ENCODE peak calls at places on chromosomes 12 and 14, in five cellular contexts. X is left ventricle myocardium inferior, W is hypothalamus, I is iPS DF 19.7, V is IMR-90. E is an unnamed sample.
A peak's percentile ranks its signal among the peaks of the same experiment; 100 is the strongest.

GRCh38 chr14:96514694-96515093 is 12.5 kb downstream of the PAPOLA start:
- DNase-seq in V (no peak), X (no peak), I (no peak), W (no peak), E (no peak)

GRCh38 chr14:99946652-99947489 is 118.4 kb upstream of the EVL start:
- DNase-seq in X (no peak), I (no peak), V (no peak), W (no peak), E (peak; percentile 79)

GRCh38 chr12:39807043-39807442 is 187.4 kb upstream of the ABCD2 start:
- DNase-seq in I (peak; percentile 20), V (no peak), X (no peak), W (no peak), E (no peak)

GRCh38 chr12:29043069-29043468 is 106.0 kb upstream of the FAR2 start:
- DNase-seq in X (no peak), I (no peak), W (no peak), V (peak; percentile 78), E (no peak)

GRCh38 chr12:52050116-52050770 is 999 bp upstream of the NR4A1 start:
- DNase-seq in W (no peak), X (no peak), V (peak; percentile 50), I (no peak), E (no peak)

GRCh38 chr12:2129076-2129475 is 76.3 kb downstream of the CACNA1C start:
- DNase-seq in I (no peak), V (peak; percentile 75), X (no peak), W (no peak), E (peak; percentile 87)

GRCh38 chr14:46405095-46405494 is 246.5 kb downstream of the RPL10L start:
- DNase-seq in X (no peak), I (no peak), V (no peak), W (no peak), E (no peak)

GRCh38 chr12:70919597-70920035 is 922 bp downstream of the PTPRR start:
- DNase-seq in V (no peak), W (no peak), X (no peak), I (no peak), E (peak; percentile 19)